ENCODE peak calls at places on chromosomes 13 and 19, in nine cellular contexts. H, T, C, V, G, Y, F, N and B are unnamed samples.

GRCh38 chr13:74708629-74709028 is 574.4 kb upstream of the KLF12 start:
- DNase-seq in H (no peak), T (no peak), C (no peak), V (no peak), G (no peak), Y (no peak), F (no peak), N (no peak), B (no peak)

GRCh38 chr13:51804295-51805172 is 571 bp upstream of the DHRS12 start:
- DNase-seq in H (no peak), T (no peak), C (no peak), V (no peak), G (peak), Y (no peak), F (peak), N (no peak), B (no peak)

GRCh38 chr19:50710094-50710493 is 9.5 kb downstream of the SHANK1 start:
- DNase-seq in H (no peak), T (no peak), C (no peak), V (no peak), G (no peak), Y (no peak), F (no peak), N (no peak), B (no peak)

GRCh38 chr13:112954488-112955270 is 14.3 kb upstream of the MCF2L start:
- DNase-seq in H (no peak), T (no peak), C (no peak), V (no peak), G (no peak), Y (no peak), F (no peak), N (no peak), B (no peak)

GRCh38 chr19:49983645-49984229 is 22.8 kb upstream of the SIGLEC11 start:
- DNase-seq in H (peak), T (peak), C (peak), V (peak), G (peak), Y (peak), F (peak), N (peak), B (peak)

GRCh38 chr19:9721861-9722260 is 46.7 kb downstream of the ZNF846 start:
- DNase-seq in H (no peak), T (no peak), C (peak), V (no peak), G (no peak), Y (no peak), F (no peak), N (no peak), B (peak)

GRCh38 chr19:2476451-2477140 is 669 bp downstream of the GADD45B start:
- DNase-seq in H (peak), T (peak), C (no peak), V (peak), G (peak), Y (peak), F (peak), N (peak), B (no peak)

GRCh38 chr19:8506402-8506957 is 4.0 kb upstream of the PRAM1 start:
- DNase-seq in H (no peak), T (no peak), C (peak), V (no peak), G (no peak), Y (no peak), F (peak), N (no peak), B (no peak)

GRCh38 chr13:67841071-67841470 is 610.9 kb upstream of the PCDH9 start:
- DNase-seq in H (no peak), T (no peak), C (no peak), V (no peak), G (no peak), Y (no peak), F (no peak), N (no peak), B (no peak)

GRCh38 chr19:50718255-50719118 is 1.1 kb downstream of the SHANK1 start:
- DNase-seq in H (no peak), T (no peak), C (no peak), V (no peak), G (no peak), Y (no peak), F (no peak), N (peak), B (no peak)

GRCh38 chr19:45615795-45616708 is 14.0 kb upstream of the GPR4 start:
- DNase-seq in H (peak), T (peak), C (peak), V (peak), G (peak), Y (peak), F (peak), N (peak), B (peak)

GRCh38 chr19:40716031-40716654 is 543 bp downstream of the COQ8B start:
- DNase-seq in H (peak), T (peak), C (peak), V (peak), G (peak), Y (no peak), F (peak), N (no peak), B (peak)

GRCh38 chr19:39199025-39199424 is 2.3 kb downstream of the NCCRP1 start:
- DNase-seq in H (no peak), T (peak), C (no peak), V (no peak), G (no peak), Y (no peak), F (peak), N (peak), B (no peak)

GRCh38 chr19:15452111-15453047 is 2.6 kb upstream of the WIZ start:
- DNase-seq in H (no peak), T (peak), C (no peak), V (no peak), G (no peak), Y (peak), F (peak), N (no peak), B (peak)

GRCh38 chr13:38707433-38707832 is 20.6 kb downstream of the FREM2 start:
- DNase-seq in H (no peak), T (no peak), C (no peak), V (no peak), G (no peak), Y (no peak), F (no peak), N (no peak), B (no peak)

GRCh38 chr13:49214917-49215376 is 5.2 kb upstream of the MLNR start:
- DNase-seq in H (no peak), T (peak), C (no peak), V (no peak), G (no peak), Y (no peak), F (peak), N (peak), B (peak)

GRCh38 chr13:20231839-20232555 is at the start of gene GJB6:
- DNase-seq in H (peak), T (no peak), C (peak), V (peak), G (no peak), Y (peak), F (peak), N (peak), B (peak)

GRCh38 chr13:106034201-106034600 is 501.3 kb downstream of the EFNB2 start:
- DNase-seq in H (no peak), T (no peak), C (no peak), V (no peak), G (no peak), Y (no peak), F (no peak), N (no peak), B (no peak)

GRCh38 chr13:95298169-95298940 is 2.9 kb downstream of the ABCC4 start:
- DNase-seq in H (no peak), T (no peak), C (no peak), V (no peak), G (no peak), Y (no peak), F (no peak), N (no peak), B (peak)

GRCh38 chr13:33052446-33052845 is 36.2 kb downstream of the KL start:
- DNase-seq in H (no peak), T (peak), C (no peak), V (no peak), G (no peak), Y (no peak), F (no peak), N (no peak), B (no peak)

GRCh38 chr19:29385191-29385795 is 140.5 kb upstream of the VSTM2B start:
- DNase-seq in H (no peak), T (no peak), C (no peak), V (no peak), G (no peak), Y (peak), F (no peak), N (no peak), B (no peak)

GRCh38 chr13:28040977-28041376 is 52.5 kb upstream of the URAD start:
- DNase-seq in H (no peak), T (no peak), C (no peak), V (no peak), G (no peak), Y (no peak), F (no peak), N (no peak), B (no peak)

GRCh38 chr13:29106651-29107050 is 286.5 kb downstream of the MTUS2 start:
- DNase-seq in H (no peak), T (no peak), C (no peak), V (no peak), G (no peak), Y (no peak), F (no peak), N (no peak), B (no peak)

GRCh38 chr19:9130965-9131364 is 4.2 kb upstream of the OR7G3 start:
- DNase-seq in H (no peak), T (no peak), C (no peak), V (no peak), G (no peak), Y (no peak), F (no peak), N (no peak), B (no peak)

GRCh38 chr19:34278783-34279182 is 24.4 kb downstream of the GARRE1 start:
- DNase-seq in H (no peak), T (no peak), C (no peak), V (no peak), G (no peak), Y (no peak), F (no peak), N (no peak), B (no peak)

GRCh38 chr13:44108345-44108858 is 228.7 kb downstream of the LACC1 start:
- DNase-seq in H (no peak), T (no peak), C (no peak), V (no peak), G (no peak), Y (peak), F (peak), N (no peak), B (peak)

GRCh38 chr19:55600336-55601028 is 394 bp downstream of the ZNF524 start:
- DNase-seq in H (peak), T (no peak), C (peak), V (no peak), G (no peak), Y (no peak), F (no peak), N (no peak), B (no peak)

GRCh38 chr19:9906475-9907087 is 29.7 kb downstream of the OLFM2 start:
- DNase-seq in H (no peak), T (no peak), C (no peak), V (no peak), G (no peak), Y (no peak), F (no peak), N (no peak), B (no peak)

GRCh38 chr19:31610036-31610435 is 260.8 kb upstream of the TSHZ3 start:
- DNase-seq in H (no peak), T (no peak), C (no peak), V (no peak), G (no peak), Y (no peak), F (no peak), N (no peak), B (no peak)

GRCh38 chr13:43614063-43614462 is 172.7 kb downstream of the ENOX1 start:
- DNase-seq in H (no peak), T (no peak), C (no peak), V (no peak), G (no peak), Y (no peak), F (no peak), N (no peak), B (no peak)

GRCh38 chr13:80338781-80339577 is 1.9 kb downstream of the SPRY2 start:
- DNase-seq in H (no peak), T (peak), C (peak), V (no peak), G (no peak), Y (peak), F (peak), N (peak), B (peak)

GRCh38 chr19:4732680-4733114 is 9.1 kb upstream of the DPP9 start:
- DNase-seq in H (no peak), T (peak), C (peak), V (peak), G (peak), Y (no peak), F (peak), N (peak), B (peak)

GRCh38 chr13:74253161-74253560 is 119.0 kb upstream of the KLF12 start:
- DNase-seq in H (no peak), T (no peak), C (no peak), V (no peak), G (no peak), Y (no peak), F (no peak), N (no peak), B (no peak)

GRCh38 chr13:50712882-50713281 is 130.6 kb downstream of the DLEU7 start:
- DNase-seq in H (no peak), T (no peak), C (no peak), V (no peak), G (no peak), Y (no peak), F (no peak), N (no peak), B (no peak)

GRCh38 chr19:38265213-38265861 is 964 bp downstream of the SPINT2 start:
- DNase-seq in H (no peak), T (no peak), C (no peak), V (no peak), G (no peak), Y (peak), F (peak), N (no peak), B (peak)

GRCh38 chr19:48051345-48052033 is 7.6 kb upstream of the CABP5 start:
- DNase-seq in H (no peak), T (no peak), C (no peak), V (no peak), G (no peak), Y (no peak), F (no peak), N (no peak), B (no peak)

GRCh38 chr19:13881692-13882418 is 4.9 kb downstream of the NANOS3 start:
- DNase-seq in H (no peak), T (no peak), C (no peak), V (no peak), G (no peak), Y (no peak), F (no peak), N (peak), B (no peak)